ENCODE peak calls at places on chromosome 20, in nine cellular contexts. C is endothelial cell; Y is hippocampal formation; K is iris pigment epithelial cell; I is amniotic epithelial cell; L is skeletal muscle cell; E is ascending aorta; Q is stimulated activated CD4-positive, alpha-beta T cell treated with anti-CD3 and anti-CD28 coated beads, Interleukin-1b, Interleukin-23, amount 100 ng/mL, for 1 hour; Z is dermis blood vessel endothelial cell. J is an unnamed sample.

GRCh38 chr20:2299301-2299700 is 3.5 kb downstream of the TGM3 start:
- DNase-seq in C (no peak), Y (no peak), K (no peak), I (no peak), L (no peak), E (no peak), Q (no peak), Z (no peak), J (no peak)

GRCh38 chr20:11378252-11378651 is 539.4 kb upstream of the BTBD3 start:
- DNase-seq in C (no peak), Y (no peak), K (no peak), I (no peak), L (no peak), E (no peak), Q (no peak), Z (no peak), J (no peak)

GRCh38 chr20:1465470-1466210 is 1.0 kb downstream of the NSFL1C start:
- DNase-seq in C (no peak), Y (no peak), K (no peak), I (peak), L (no peak), E (no peak), Q (no peak), Z (no peak), J (no peak)

GRCh38 chr20:50587291-50587961 is 77.2 kb downstream of the PTPN1 start:
- DNase-seq in C (no peak), Y (no peak), K (no peak), I (no peak), L (no peak), E (no peak), Q (no peak), Z (no peak), J (no peak)

GRCh38 chr20:39835040-39835842 is 853.8 kb downstream of the MAFB start:
- DNase-seq in C (no peak), Y (no peak), K (no peak), I (no peak), L (no peak), E (no peak), Q (no peak), Z (no peak), J (no peak)

GRCh38 chr20:59835057-59835447 is 98.4 kb downstream of the SYCP2 start:
- DNase-seq in C (no peak), Y (no peak), K (no peak), I (no peak), L (no peak), E (no peak), Q (no peak), Z (no peak), J (no peak)

GRCh38 chr20:49478266-49478665 is 4.2 kb downstream of the KCNB1 start:
- DNase-seq in C (no peak), Y (no peak), K (no peak), I (no peak), L (no peak), E (no peak), Q (no peak), Z (no peak), J (no peak)

GRCh38 chr20:6122873-6123649 is at the start of gene FERMT1:
- DNase-seq in C (peak), Y (peak), K (peak), I (peak), L (no peak), E (no peak), Q (no peak), Z (peak), J (no peak)

GRCh38 chr20:50353289-50353961 is 156.8 kb upstream of the PTPN1 start:
- DNase-seq in C (no peak), Y (no peak), K (no peak), I (no peak), L (no peak), E (no peak), Q (no peak), Z (no peak), J (no peak)

GRCh38 chr20:1337441-1337840 is 8.5 kb upstream of the SDCBP2 start:
- DNase-seq in C (no peak), Y (no peak), K (no peak), I (no peak), L (no peak), E (no peak), Q (no peak), Z (peak), J (no peak)

GRCh38 chr20:112396-112795 is 24.9 kb downstream of the DEFB125 start:
- DNase-seq in C (no peak), Y (no peak), K (no peak), I (no peak), L (no peak), E (no peak), Q (no peak), Z (no peak), J (no peak)

GRCh38 chr20:3102575-3103368 is 18.2 kb upstream of the AVP start:
- DNase-seq in C (no peak), Y (no peak), K (no peak), I (no peak), L (no peak), E (no peak), Q (no peak), Z (no peak), J (no peak)

GRCh38 chr20:21554985-21555384 is 41.1 kb upstream of the NKX2-2 start:
- DNase-seq in C (no peak), Y (peak), K (no peak), I (no peak), L (no peak), E (no peak), Q (no peak), Z (no peak), J (no peak)

GRCh38 chr20:38046572-38046971 is 13.0 kb downstream of the RPRD1B start:
- DNase-seq in C (no peak), Y (no peak), K (peak), I (peak), L (peak), E (no peak), Q (no peak), Z (no peak), J (no peak)

GRCh38 chr20:8019178-8019997 is at the start of gene TMX4:
- DNase-seq in C (peak), Y (peak), K (peak), I (peak), L (peak), E (peak), Q (peak), Z (peak), J (peak)

GRCh38 chr20:40807094-40807623 is 118.1 kb upstream of the MAFB start:
- DNase-seq in C (no peak), Y (no peak), K (no peak), I (no peak), L (no peak), E (no peak), Q (no peak), Z (no peak), J (no peak)

GRCh38 chr20:39960522-39961420 is 728.3 kb downstream of the MAFB start:
- DNase-seq in C (no peak), Y (peak), K (no peak), I (no peak), L (no peak), E (no peak), Q (no peak), Z (no peak), J (no peak)

GRCh38 chr20:44796311-44796710 is 14.0 kb downstream of the RIMS4 start:
- DNase-seq in C (no peak), Y (no peak), K (no peak), I (no peak), L (no peak), E (no peak), Q (no peak), Z (no peak), J (no peak)

GRCh38 chr20:36385503-36385902 is 79.4 kb downstream of the DLGAP4 start:
- DNase-seq in C (no peak), Y (no peak), K (no peak), I (no peak), L (no peak), E (no peak), Q (no peak), Z (no peak), J (no peak)

GRCh38 chr20:51420111-51420510 is 122.4 kb downstream of the NFATC2 start:
- DNase-seq in C (no peak), Y (no peak), K (peak), I (peak), L (no peak), E (no peak), Q (no peak), Z (peak), J (no peak)

GRCh38 chr20:59733326-59733725 is 129.0 kb downstream of the PHACTR3 start:
- DNase-seq in C (no peak), Y (no peak), K (no peak), I (no peak), L (no peak), E (peak), Q (no peak), Z (no peak), J (no peak)

GRCh38 chr20:25090492-25091429 is 8.8 kb upstream of the VSX1 start:
- DNase-seq in C (no peak), Y (no peak), K (no peak), I (no peak), L (no peak), E (no peak), Q (peak), Z (no peak), J (no peak)

GRCh38 chr20:35558416-35558815 is 16.5 kb downstream of the ERGIC3 start:
- DNase-seq in C (no peak), Y (no peak), K (no peak), I (no peak), L (no peak), E (no peak), Q (no peak), Z (no peak), J (no peak)

GRCh38 chr20:36818831-36819230 is 45.3 kb upstream of the DSN1 start:
- DNase-seq in C (no peak), Y (no peak), K (no peak), I (no peak), L (no peak), E (no peak), Q (no peak), Z (peak), J (no peak)

GRCh38 chr20:61922411-61922810 is 143.3 kb downstream of the TAF4 start:
- DNase-seq in C (no peak), Y (no peak), K (no peak), I (no peak), L (no peak), E (no peak), Q (no peak), Z (no peak), J (no peak)

J was measured in D721Med.